ENCODE peak calls at places on chromosomes 5 and 9, in eight cellular contexts. A is LoVo, E is amniotic stem cell, Z is fibroblast of pulmonary artery, S is GM20000, Y is iPS-NIHi11, C is endothelial cell, T is AG08396. W is an unnamed sample.

GRCh38 chr9:13354733-13355132 is 75.2 kb upstream of the MPDZ start:
- DNase-seq in Y (no peak), E (no peak), Z (peak), S (no peak), A (no peak), T (peak), C (no peak), W (no peak)

GRCh38 chr9:133905493-133905892 is 86.6 kb downstream of the VAV2 start:
- DNase-seq in S (no peak), E (no peak), A (no peak), T (no peak), C (no peak), Y (no peak), Z (no peak), W (no peak)

GRCh38 chr9:122498883-122499288 is 11.7 kb upstream of the OR1J2 start:
- DNase-seq in C (peak), Y (peak), S (peak), T (peak), E (no peak), A (peak), Z (peak), W (peak)

GRCh38 chr9:133448487-133448972 is 11.2 kb upstream of the CACFD1 start:
- DNase-seq in T (no peak), S (no peak), A (no peak), Y (no peak), C (no peak), Z (no peak), E (no peak), W (no peak)

GRCh38 chr5:143229426-143229895 is 174.0 kb downstream of the NR3C1 start:
- DNase-seq in A (no peak), Z (no peak), T (no peak), S (no peak), E (no peak), Y (no peak), C (no peak), W (no peak)

GRCh38 chr5:170896779-170897178 is 35.0 kb downstream of the RANBP17 start:
- DNase-seq in Z (peak), A (no peak), C (peak), T (no peak), S (peak), E (no peak), Y (peak), W (peak)

GRCh38 chr9:134820901-134821300 is 59.7 kb upstream of the FCN2 start:
- DNase-seq in Y (no peak), E (no peak), Z (no peak), S (no peak), T (no peak), A (no peak), C (no peak), W (no peak)

GRCh38 chr5:149432861-149433462 is 53.9 kb upstream of the IL17B start:
- DNase-seq in Y (no peak), Z (no peak), A (no peak), T (no peak), E (no peak), S (no peak), C (no peak), W (no peak)

GRCh38 chr5:67010684-67011409 is 185.8 kb downstream of the CD180 start:
- DNase-seq in T (peak), C (no peak), Z (peak), S (no peak), A (no peak), Y (no peak), E (no peak), W (peak)

GRCh38 chr5:1106385-1107166 is 5.3 kb downstream of the SLC12A7 start:
- DNase-seq in Z (no peak), T (no peak), Y (no peak), A (no peak), S (no peak), C (no peak), E (no peak), W (no peak)

GRCh38 chr5:36272136-36272665 is 29.5 kb downstream of the RANBP3L start:
- DNase-seq in S (no peak), C (no peak), T (no peak), A (no peak), E (no peak), Y (no peak), Z (peak), W (no peak)

GRCh38 chr9:87740198-87740597 is 14.3 kb downstream of the CTSL start:
- DNase-seq in Y (no peak), C (no peak), Z (no peak), E (no peak), A (no peak), T (no peak), S (no peak), W (no peak)

GRCh38 chr5:74198156-74198555 is 442.4 kb downstream of the ENC1 start:
- DNase-seq in T (no peak), Y (no peak), C (no peak), A (no peak), S (no peak), Z (no peak), E (no peak), W (no peak)

W was measured in GM23338.